ENCODE peak calls at places on chromosome 19, in six cellular contexts. G is IMR-90, C is astrocyte, M is GM23248, I is mesendoderm, U is neuronal stem cell. O is an unnamed sample.

GRCh38 chr19:35805518-35806102 is 7.0 kb downstream of the PRODH2 start:
- DNase-seq in G (no peak), M (no peak), U (no peak), C (no peak), I (no peak), O (no peak)

GRCh38 chr19:4986471-4986888 is 17.6 kb downstream of the KDM4B start:
- DNase-seq in I (no peak), C (no peak), G (no peak), M (no peak), U (no peak), O (no peak)

GRCh38 chr19:40089462-40089861 is 1.3 kb downstream of the ZNF780A start:
- DNase-seq in G (peak; percentile 8), U (no peak), M (peak; percentile 49), C (peak; percentile 80), I (no peak), O (peak; percentile 4)

GRCh38 chr19:4538601-4538954 is 1.3 kb downstream of the LRG1 start:
- DNase-seq in C (no peak), G (no peak), M (no peak), I (no peak), U (no peak), O (no peak)

GRCh38 chr19:39342647-39343305 is 555 bp downstream of the SAMD4B start:
- DNase-seq in I (peak; percentile 48), C (no peak), G (no peak), M (peak; percentile 69), U (no peak), O (peak; percentile 59)

GRCh38 chr19:33800012-33800680 is 3.5 kb downstream of the KCTD15 start:
- DNase-seq in I (no peak), C (no peak), U (no peak), G (no peak), M (no peak), O (no peak)

GRCh38 chr19:53172892-53173291 is 14.0 kb upstream of the ZNF347 start:
- DNase-seq in I (no peak), M (no peak), C (no peak), U (no peak), G (peak; percentile 48), O (no peak)

GRCh38 chr19:38713227-38713649 is 31.0 kb downstream of the CAPN12 start:
- DNase-seq in U (no peak), M (no peak), I (no peak), C (no peak), G (peak; percentile 56), O (no peak)

GRCh38 chr19:10335149-10336053 is 2.1 kb upstream of the RAVER1 start:
- DNase-seq in C (no peak), M (no peak), G (no peak), I (no peak), U (no peak), O (no peak)

GRCh38 chr19:8097198-8097597 is 44.6 kb downstream of the CCL25 start:
- DNase-seq in G (no peak), C (no peak), I (no peak), U (no peak), M (no peak), O (no peak)

GRCh38 chr19:54208784-54209057 is 8.1 kb downstream of the RPS9 start:
- DNase-seq in M (no peak), G (no peak), C (no peak), U (no peak), I (peak; percentile 34), O (no peak)

GRCh38 chr19:30069535-30070197 is 127.6 kb downstream of the URI1 start:
- DNase-seq in M (no peak), U (no peak), I (no peak), C (no peak), G (no peak), O (no peak)

GRCh38 chr19:38975861-38976271 is 324 bp upstream of the FBXO17 start:
- DNase-seq in U (peak; percentile 37), I (peak; percentile 74), G (peak; percentile 31), M (peak; percentile 67), C (peak; percentile 36), O (peak; percentile 62)

GRCh38 chr19:1259873-1260748 is 9.0 kb upstream of the CIRBP start:
- DNase-seq in I (peak; percentile 67), C (no peak), G (no peak), M (peak; percentile 67), U (no peak), O (no peak)
- H3K4me1 ChIP-seq in I (peaks cover 7% of the 10 kb centered on the region), C (peaks cover 64% of the 10 kb centered on the region), G (peaks cover 47% of the 10 kb centered on the region), M (peaks cover 41% of the 10 kb centered on the region), U (peaks cover 58% of the 10 kb centered on the region), O (peaks cover 58% of the 10 kb centered on the region)

DNA sequence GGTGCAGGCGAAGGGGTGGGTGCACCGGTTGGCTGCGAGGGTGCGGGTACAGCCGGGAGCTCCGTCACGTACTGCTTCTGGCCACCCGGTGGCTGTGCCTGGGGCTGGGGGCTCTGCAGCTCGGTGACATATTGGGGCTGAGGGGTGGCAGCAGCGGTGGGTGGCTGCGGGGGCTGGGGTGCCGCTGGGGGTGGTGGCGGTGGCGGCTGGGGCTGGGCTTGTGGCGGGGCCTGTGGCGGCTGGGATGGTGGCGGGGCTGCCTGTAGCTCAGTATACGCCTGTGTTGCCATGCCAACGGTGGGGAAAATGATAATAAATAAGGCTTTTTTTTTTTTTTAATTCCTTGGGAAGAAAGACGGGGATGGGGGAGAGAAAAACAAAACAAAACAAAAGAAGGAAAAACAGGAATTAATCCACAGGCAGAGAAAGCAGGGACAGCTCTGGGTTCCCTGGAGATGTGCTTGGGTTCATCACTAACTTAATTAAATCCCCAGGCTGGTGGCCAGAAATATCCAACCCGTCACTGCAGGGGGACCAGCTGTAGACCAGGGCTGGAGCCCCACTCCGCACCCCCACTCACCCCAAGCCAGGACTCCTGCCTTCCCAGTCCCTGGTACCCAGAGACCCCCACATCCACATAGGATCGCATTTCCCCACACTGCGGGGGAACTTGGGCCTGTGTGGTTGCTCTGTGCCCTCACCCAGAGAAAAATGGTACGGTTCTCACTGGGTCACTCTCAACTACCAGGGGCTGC is 12.4 kb downstream of the RFX1 start:
- DNase-seq in C (no peak), G (no peak), M (no peak), I (peak; percentile 45), U (no peak), O (no peak)
- H3K9ac ChIP-seq in C (no peak overlapping the region), G (no peak overlapping the region), M (no peak overlapping the region), I (no peak overlapping the region), U (no peak overlapping the region), O (no peak overlapping the region)

DNA sequence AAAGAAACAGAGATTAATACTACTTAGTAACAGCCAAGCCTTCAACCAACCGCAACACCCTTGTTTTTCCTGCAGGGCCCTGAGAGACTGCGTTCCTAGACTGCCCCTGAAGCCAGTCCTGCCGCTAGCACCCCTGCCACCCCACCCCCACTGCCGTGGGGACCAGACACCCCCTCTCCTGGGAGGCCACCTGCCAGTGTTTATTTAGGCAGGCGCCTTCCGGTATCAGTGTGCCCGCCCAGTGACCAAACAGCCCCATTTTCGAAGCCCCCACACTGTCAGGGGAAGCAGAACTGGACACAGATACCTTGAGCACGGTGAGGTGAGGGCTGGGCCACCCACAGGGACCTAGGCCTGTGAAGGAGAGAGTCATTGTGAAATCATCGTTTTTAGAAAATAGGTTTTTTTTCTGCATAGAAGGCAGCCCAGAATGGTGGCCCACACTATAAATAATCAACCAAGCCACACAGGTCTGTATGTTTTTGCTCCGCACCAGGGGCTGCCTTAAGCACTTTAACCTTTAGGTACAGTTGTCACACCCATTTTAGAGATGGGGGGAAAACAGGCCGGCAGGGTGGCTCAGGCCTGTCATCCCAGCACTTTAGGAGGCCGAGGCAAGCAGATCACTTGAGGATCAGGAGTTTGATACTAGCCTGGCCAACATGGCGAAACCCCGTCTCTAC is 3.5 kb upstream of the TLE5 start:
- DNase-seq in U (no peak), C (no peak), G (no peak), M (no peak), I (no peak), O (no peak)
- H3K4me1 ChIP-seq in U (no peaks in the 10 kb centered on the region), C (peaks cover 3% of the 10 kb centered on the region), G (peaks cover 4% of the 10 kb centered on the region), M (no peaks in the 10 kb centered on the region), I (no peaks in the 10 kb centered on the region), O (peaks cover 5% of the 10 kb centered on the region)

GRCh38 chr19:1853295-1854031 is 5.2 kb upstream of the REXO1 start:
- DNase-seq in M (peak; percentile 92), G (peak; percentile 68), I (peak; percentile 91), C (no peak), U (no peak), O (peak; percentile 87)
- H3K9ac ChIP-seq in M (no peak overlapping the region), G (no peak overlapping the region), I (no peak overlapping the region), C (peak overlapping the region; percentile 18), U (no peak overlapping the region), O (peak overlapping the region; percentile 49)

DNA sequence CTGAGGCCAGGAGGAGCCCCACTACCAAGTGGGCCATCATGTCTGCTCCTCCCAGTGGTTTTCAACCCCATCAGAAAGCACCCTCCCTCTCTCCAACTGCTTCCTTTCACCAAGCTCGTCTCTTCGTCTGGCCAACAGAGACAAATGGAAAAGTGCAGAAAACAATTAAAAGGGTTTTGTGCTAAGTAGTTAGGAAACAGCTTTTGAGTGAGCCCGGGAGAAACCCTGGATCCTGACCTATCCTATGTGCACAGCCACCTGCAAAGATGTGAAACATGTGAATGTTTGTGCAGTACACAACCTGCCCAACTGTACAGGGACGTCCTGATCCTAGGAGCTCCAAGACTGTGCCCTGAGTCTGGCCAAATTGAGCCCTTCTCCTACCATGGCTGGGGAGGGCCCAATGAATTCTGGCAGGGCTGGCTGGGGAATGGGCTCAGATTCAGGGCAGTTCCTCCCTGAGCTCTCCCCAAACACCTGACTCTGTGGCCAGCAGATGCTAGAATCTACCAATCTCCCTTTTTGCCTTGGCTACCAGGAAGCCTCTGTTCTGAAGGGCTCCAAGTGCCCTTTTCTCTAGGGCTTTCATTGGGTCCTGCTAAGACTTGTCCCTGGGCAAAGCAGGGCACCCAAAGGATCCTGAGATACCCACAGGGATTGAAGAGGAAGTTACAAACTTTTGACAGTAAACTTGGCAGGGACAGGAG is 7.9 kb downstream of the TLE5 start:
- DNase-seq in M (no peak), G (no peak), C (no peak), I (no peak), U (no peak), O (no peak)
- H3K4me1 ChIP-seq in M (no peaks in the 10 kb centered on the region), G (peaks cover 24% of the 10 kb centered on the region), C (peaks cover 24% of the 10 kb centered on the region), I (peaks cover 2% of the 10 kb centered on the region), U (peaks cover 4% of the 10 kb centered on the region), O (peaks cover 17% of the 10 kb centered on the region)